ENCODE peak calls at places on chromosomes 2 and 18, in four cellular contexts. One of them, this sample, is unnamed.

GRCh38 chr2:26033270-26033768 is 565 bp upstream of the RAB10 start:
- DNase-seq in MM.1S: no peak
- DNase-seq in neural progenitor cell: peak
- DNase-seq in SK-N-SH: no peak
- DNase-seq in this sample: peak

GRCh38 chr2:201363857-201364560 is 6.9 kb upstream of the FLACC1 start:
- DNase-seq in MM.1S: peak
- DNase-seq in neural progenitor cell: peak
- DNase-seq in SK-N-SH: peak
- DNase-seq in this sample: peak

GRCh38 chr2:201654611-201655384 is 11.5 kb upstream of the TMEM237 start:
- DNase-seq in MM.1S: no peak
- DNase-seq in neural progenitor cell: no peak
- DNase-seq in SK-N-SH: no peak
- DNase-seq in this sample: peak

GRCh38 chr18:28175047-28175929 is 1.6 kb downstream of the CDH2 start:
- DNase-seq in MM.1S: no peak
- DNase-seq in neural progenitor cell: peak
- DNase-seq in SK-N-SH: peak
- DNase-seq in this sample: peak

GRCh38 chr2:230557056-230557455 is 141.1 kb downstream of the SP100 start:
- DNase-seq in MM.1S: no peak
- DNase-seq in neural progenitor cell: no peak
- DNase-seq in SK-N-SH: no peak
- DNase-seq in this sample: no peak

GRCh38 chr2:2181505-2181904 is 149.6 kb downstream of the MYT1L start:
- DNase-seq in MM.1S: no peak
- DNase-seq in neural progenitor cell: no peak
- DNase-seq in SK-N-SH: peak
- DNase-seq in this sample: no peak

GRCh38 chr2:10369269-10370255 is 66.9 kb downstream of the HPCAL1 start:
- DNase-seq in MM.1S: no peak
- DNase-seq in neural progenitor cell: no peak
- DNase-seq in SK-N-SH: no peak
- DNase-seq in this sample: no peak

GRCh38 chr2:24972315-24972958 is 682 bp upstream of the DNAJC27 start:
- DNase-seq in MM.1S: peak
- DNase-seq in neural progenitor cell: peak
- DNase-seq in SK-N-SH: peak
- DNase-seq in this sample: peak

GRCh38 chr2:150276737-150277136 is 210.7 kb downstream of the RND3 start:
- DNase-seq in MM.1S: no peak
- DNase-seq in neural progenitor cell: no peak
- DNase-seq in SK-N-SH: no peak
- DNase-seq in this sample: no peak

GRCh38 chr2:216695401-216695821 is at the start of gene IGFBP5:
- DNase-seq in MM.1S: no peak
- DNase-seq in neural progenitor cell: peak
- DNase-seq in SK-N-SH: peak
- DNase-seq in this sample: peak

GRCh38 chr2:205473791-205474190 is 208.5 kb upstream of the NRP2 start:
- DNase-seq in MM.1S: no peak
- DNase-seq in neural progenitor cell: no peak
- DNase-seq in SK-N-SH: no peak
- DNase-seq in this sample: no peak

GRCh38 chr2:118185210-118186109 is 97.2 kb downstream of the INSIG2 start:
- DNase-seq in MM.1S: peak
- DNase-seq in neural progenitor cell: peak
- DNase-seq in SK-N-SH: peak
- DNase-seq in this sample: peak

GRCh38 chr2:128632491-128632780 is 313.8 kb upstream of the HS6ST1 start:
- DNase-seq in MM.1S: no peak
- DNase-seq in neural progenitor cell: no peak
- DNase-seq in SK-N-SH: peak
- DNase-seq in this sample: no peak

GRCh38 chr2:126828051-126828450 is 70.6 kb upstream of the TEX51 start:
- DNase-seq in MM.1S: no peak
- DNase-seq in neural progenitor cell: no peak
- DNase-seq in SK-N-SH: no peak
- DNase-seq in this sample: no peak

GRCh38 chr2:9944330-9944758 is 7.1 kb upstream of the GRHL1 start:
- DNase-seq in MM.1S: no peak
- DNase-seq in neural progenitor cell: no peak
- DNase-seq in SK-N-SH: no peak
- DNase-seq in this sample: peak

GRCh38 chr2:794554-795244 is 117.5 kb upstream of the TMEM18 start:
- DNase-seq in MM.1S: no peak
- DNase-seq in neural progenitor cell: no peak
- DNase-seq in SK-N-SH: no peak
- DNase-seq in this sample: no peak

GRCh38 chr18:23538870-23539269 is 35.6 kb downstream of the RMC1 start:
- DNase-seq in MM.1S: no peak
- DNase-seq in neural progenitor cell: no peak
- DNase-seq in SK-N-SH: no peak
- DNase-seq in this sample: no peak

GRCh38 chr2:17961789-17962188 is 83.3 kb downstream of the KCNS3 start:
- DNase-seq in MM.1S: no peak
- DNase-seq in neural progenitor cell: no peak
- DNase-seq in SK-N-SH: no peak
- DNase-seq in this sample: no peak

GRCh38 chr2:19843992-19844515 is 57.7 kb downstream of the TTC32 start:
- DNase-seq in MM.1S: no peak
- DNase-seq in neural progenitor cell: no peak
- DNase-seq in SK-N-SH: no peak
- DNase-seq in this sample: no peak

GRCh38 chr2:7378642-7379041 is 461.4 kb downstream of the RNF144A start:
- DNase-seq in MM.1S: no peak
- DNase-seq in neural progenitor cell: no peak
- DNase-seq in SK-N-SH: peak
- DNase-seq in this sample: no peak

GRCh38 chr2:190482441-190482840 is 52.1 kb downstream of the NEMP2 start:
- DNase-seq in MM.1S: no peak
- DNase-seq in neural progenitor cell: no peak
- DNase-seq in SK-N-SH: no peak
- DNase-seq in this sample: peak

GRCh38 chr18:74669136-74669798 is 71.6 kb downstream of the ZNF407 start:
- DNase-seq in MM.1S: no peak
- DNase-seq in neural progenitor cell: no peak
- DNase-seq in SK-N-SH: no peak
- DNase-seq in this sample: no peak

GRCh38 chr2:121648611-121649401 is 456 bp downstream of the CLASP1 start:
- DNase-seq in MM.1S: peak
- DNase-seq in neural progenitor cell: peak
- DNase-seq in SK-N-SH: peak
- DNase-seq in this sample: peak

GRCh38 chr2:102508863-102509262 is 35.8 kb downstream of the SLC9A4 start:
- DNase-seq in MM.1S: no peak
- DNase-seq in neural progenitor cell: no peak
- DNase-seq in SK-N-SH: no peak
- DNase-seq in this sample: no peak

GRCh38 chr2:60064687-60065361 is 488.6 kb downstream of the BCL11A start:
- DNase-seq in MM.1S: no peak
- DNase-seq in neural progenitor cell: peak
- DNase-seq in SK-N-SH: peak
- DNase-seq in this sample: no peak

GRCh38 chr2:240170354-240170735 is 29.9 kb upstream of the OTOS start:
- DNase-seq in MM.1S: no peak
- DNase-seq in neural progenitor cell: peak
- DNase-seq in SK-N-SH: no peak
- DNase-seq in this sample: no peak

GRCh38 chr2:242060212-242060835 is 190.8 kb downstream of the RTP5 start:
- DNase-seq in MM.1S: no peak
- DNase-seq in neural progenitor cell: no peak
- DNase-seq in SK-N-SH: no peak
- DNase-seq in this sample: peak

GRCh38 chr2:179336782-179337534 is 72.3 kb upstream of the SESTD1 start:
- DNase-seq in MM.1S: no peak
- DNase-seq in neural progenitor cell: peak
- DNase-seq in SK-N-SH: no peak
- DNase-seq in this sample: peak

GRCh38 chr18:62702259-62702658 is 13.1 kb upstream of the PHLPP1 start:
- DNase-seq in MM.1S: no peak
- DNase-seq in neural progenitor cell: no peak
- DNase-seq in SK-N-SH: no peak
- DNase-seq in this sample: no peak

GRCh38 chr2:15974203-15974452 is 33.8 kb downstream of the MYCN start:
- DNase-seq in MM.1S: no peak
- DNase-seq in neural progenitor cell: no peak
- DNase-seq in SK-N-SH: no peak
- DNase-seq in this sample: no peak

GRCh38 chr2:68901199-68901515 is 30.0 kb upstream of the BMP10 start:
- DNase-seq in MM.1S: peak
- DNase-seq in neural progenitor cell: peak
- DNase-seq in SK-N-SH: no peak
- DNase-seq in this sample: no peak

GRCh38 chr2:27179344-27180000 is 30.7 kb downstream of the TCF23 start:
- DNase-seq in MM.1S: no peak
- DNase-seq in neural progenitor cell: no peak
- DNase-seq in SK-N-SH: no peak
- DNase-seq in this sample: no peak

GRCh38 chr2:163556511-163556910 is 179.3 kb downstream of the FIGN start:
- DNase-seq in MM.1S: no peak
- DNase-seq in neural progenitor cell: no peak
- DNase-seq in SK-N-SH: no peak
- DNase-seq in this sample: no peak

GRCh38 chr2:163554864-163555263 is 180.9 kb downstream of the FIGN start:
- DNase-seq in MM.1S: no peak
- DNase-seq in neural progenitor cell: no peak
- DNase-seq in SK-N-SH: no peak
- DNase-seq in this sample: peak

GRCh38 chr2:163551974-163552373 is 183.8 kb downstream of the FIGN start:
- DNase-seq in MM.1S: no peak
- DNase-seq in neural progenitor cell: no peak
- DNase-seq in SK-N-SH: no peak
- DNase-seq in this sample: peak

GRCh38 chr2:163552758-163553157 is 183.1 kb downstream of the FIGN start:
- DNase-seq in MM.1S: no peak
- DNase-seq in neural progenitor cell: no peak
- DNase-seq in SK-N-SH: no peak
- DNase-seq in this sample: no peak

DNA sequence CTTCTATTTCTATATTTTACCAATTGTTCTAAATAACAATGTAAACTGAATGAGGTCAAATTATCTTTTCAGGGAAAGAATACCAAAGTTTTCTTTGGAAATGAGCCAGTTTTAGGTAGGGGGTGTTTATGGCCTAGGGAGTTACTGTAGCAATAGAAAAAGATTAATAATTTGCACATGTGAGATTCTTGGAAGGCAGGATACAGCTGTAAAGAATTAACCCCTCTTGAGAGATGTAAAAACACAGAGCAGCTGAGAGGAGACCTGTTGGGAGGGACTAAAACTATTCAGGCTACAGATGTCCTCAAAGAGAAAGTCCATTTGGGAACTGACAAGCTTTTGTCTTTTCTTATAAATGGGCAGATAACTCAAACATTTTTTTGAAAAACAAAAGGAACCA is 182.2 kb downstream of the FIGN start:
- DNase-seq in MM.1S: no peak
- DNase-seq in neural progenitor cell: no peak
- DNase-seq in SK-N-SH: peak
- DNase-seq in this sample: no peak
- TF ChIP-seq EZH2phosphoT487 in MM.1S: no peak
- TF ChIP-seq EZH2phosphoT487 in neural progenitor cell: no peak
- TF ChIP-seq EZH2phosphoT487 in SK-N-SH: no peak
- TF ChIP-seq EZH2phosphoT487 in this sample: no peak

GRCh38 chr2:234968633-234969328 is 17.0 kb downstream of the SH3BP4 start:
- DNase-seq in MM.1S: no peak
- DNase-seq in neural progenitor cell: no peak
- DNase-seq in SK-N-SH: no peak
- DNase-seq in this sample: no peak
- H3K9ac ChIP-seq in MM.1S: no peak
- H3K9ac ChIP-seq in neural progenitor cell: no peak
- H3K9ac ChIP-seq in SK-N-SH: no peak
- H3K9ac ChIP-seq in this sample: peak

DNA sequence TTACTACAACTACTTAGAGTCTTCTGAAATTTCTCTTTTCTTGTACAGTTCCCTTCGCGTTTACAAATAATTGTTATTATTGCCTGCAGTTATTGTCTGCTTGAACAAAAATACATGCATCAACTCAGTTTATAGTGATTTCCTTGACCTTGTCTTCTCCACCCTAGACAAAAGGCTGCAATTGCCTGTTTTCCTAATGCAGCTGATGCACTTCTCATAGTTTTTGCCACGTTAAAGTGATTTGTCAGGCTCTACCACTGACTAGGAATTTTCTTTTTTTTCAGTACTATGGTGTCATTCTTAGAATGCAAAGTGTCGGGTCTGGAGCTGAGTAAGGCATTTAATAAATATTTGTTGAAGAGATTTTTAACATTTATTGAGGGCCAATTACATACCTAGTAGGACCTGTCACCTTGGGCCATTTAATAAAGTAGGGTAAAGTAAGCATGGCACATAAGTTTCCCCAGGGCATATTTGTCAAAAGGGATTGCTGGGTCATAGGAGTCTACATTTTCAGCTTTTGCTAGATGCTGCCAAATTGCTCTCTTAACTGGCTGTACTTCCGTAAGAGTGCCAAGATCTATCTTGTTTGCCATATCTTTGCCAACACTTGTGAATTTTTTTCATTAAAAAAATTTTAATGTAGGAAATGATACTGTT is 24.1 kb downstream of the ACSL3 start:
- DNase-seq in MM.1S: no peak
- DNase-seq in neural progenitor cell: no peak
- DNase-seq in SK-N-SH: no peak
- DNase-seq in this sample: no peak
- H3K4me3 ChIP-seq in MM.1S: no peak
- H3K4me3 ChIP-seq in neural progenitor cell: no peak
- H3K4me3 ChIP-seq in SK-N-SH: no peak
- H3K4me3 ChIP-seq in this sample: no peak

GRCh38 chr2:65018141-65018582 is 29.0 kb downstream of the SLC1A4 start:
- DNase-seq in MM.1S: no peak
- DNase-seq in neural progenitor cell: no peak
- DNase-seq in SK-N-SH: no peak
- DNase-seq in this sample: no peak
- TF ChIP-seq EZH2phosphoT487 in MM.1S: no peak
- TF ChIP-seq EZH2phosphoT487 in neural progenitor cell: no peak
- TF ChIP-seq EZH2phosphoT487 in SK-N-SH: no peak
- TF ChIP-seq EZH2phosphoT487 in this sample: no peak

DNA sequence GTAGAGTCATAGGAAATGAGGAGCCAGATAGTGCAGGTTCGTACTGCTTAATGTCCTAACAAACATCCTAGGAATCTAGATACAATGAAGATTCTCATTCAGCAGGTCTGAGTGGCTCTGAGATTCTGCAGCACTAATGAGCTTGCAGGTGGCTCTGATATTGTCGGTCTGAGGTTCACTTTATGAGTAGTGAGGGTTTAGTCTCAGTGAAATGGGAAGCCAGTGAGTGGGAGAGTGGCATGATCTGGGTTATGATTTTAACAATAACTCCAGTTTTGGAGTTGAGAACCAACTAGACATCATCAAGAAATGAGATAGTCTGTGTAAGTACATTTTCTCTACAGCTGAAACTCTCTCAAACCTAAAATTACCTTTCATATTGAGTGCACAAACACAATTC is 166.8 kb upstream of the SP5 start:
- DNase-seq in MM.1S: no peak
- DNase-seq in neural progenitor cell: no peak
- DNase-seq in SK-N-SH: no peak
- DNase-seq in this sample: no peak
- H3K9ac ChIP-seq in MM.1S: no peak
- H3K9ac ChIP-seq in neural progenitor cell: no peak
- H3K9ac ChIP-seq in SK-N-SH: no peak
- H3K9ac ChIP-seq in this sample: no peak

GRCh38 chr2:6081542-6081872 is 389.3 kb downstream of the SOX11 start:
- DNase-seq in MM.1S: no peak
- DNase-seq in neural progenitor cell: peak
- DNase-seq in SK-N-SH: no peak
- DNase-seq in this sample: no peak
- H3K4me3 ChIP-seq in MM.1S: no peak
- H3K4me3 ChIP-seq in neural progenitor cell: no peak
- H3K4me3 ChIP-seq in SK-N-SH: peak
- H3K4me3 ChIP-seq in this sample: no peak

This sample was measured in GM23248.